ENCODE peak calls at places on chromosome 7, in eight cellular contexts. F is upper lobe of right lung, C is WERI-Rb-1, I is tibial artery, V is AG04450, P is keratinocyte, O is uterus, N is fibroblast of lung. D is an unnamed sample.
A peak's percentile ranks its signal among the peaks of the same experiment; 100 is the strongest.

GRCh38 chr7:50436133-50436802 is 13.9 kb downstream of the FIGNL1 start:
- DNase-seq in F (no peak), C (no peak), I (no peak), V (peak; percentile 27), P (no peak), O (no peak), N (peak; percentile 70), D (no peak)

GRCh38 chr7:37409456-37409855 is 39.2 kb downstream of the ELMO1 start:
- DNase-seq in F (no peak), C (no peak), I (no peak), V (no peak), P (no peak), O (no peak), N (no peak), D (no peak)

GRCh38 chr7:43756368-43757072 is 2.0 kb upstream of the BLVRA start:
- DNase-seq in F (no peak), C (no peak), I (no peak), V (peak; percentile 59), P (no peak), O (no peak), N (peak; percentile 84), D (no peak)

GRCh38 chr7:32631021-32631420 is 135.7 kb downstream of the AVL9 start:
- DNase-seq in F (no peak), C (no peak), I (no peak), V (no peak), P (no peak), O (no peak), N (no peak), D (no peak)

GRCh38 chr7:21076579-21076978 is 289.9 kb upstream of the SP8 start:
- DNase-seq in F (no peak), C (no peak), I (no peak), V (no peak), P (no peak), O (no peak), N (no peak), D (no peak)

GRCh38 chr7:30922596-30922995 is 10.9 kb downstream of the AQP1 start:
- DNase-seq in F (peak; percentile 45), C (peak; percentile 45), I (peak; percentile 63), V (no peak), P (no peak), O (no peak), N (no peak), D (peak; percentile 21)

GRCh38 chr7:20958474-20958873 is 171.8 kb upstream of the SP8 start:
- DNase-seq in F (no peak), C (no peak), I (no peak), V (no peak), P (no peak), O (no peak), N (no peak), D (no peak)

GRCh38 chr7:100865971-100866720 is 1.0 kb upstream of the TRIP6 start:
- DNase-seq in F (peak; percentile 93), C (no peak), I (peak; percentile 92), V (no peak), P (no peak), O (peak; percentile 79), N (peak; percentile 36), D (no peak)

GRCh38 chr7:76126632-76127031 is 75.1 kb upstream of the SRRM3 start:
- DNase-seq in F (no peak), C (no peak), I (no peak), V (no peak), P (no peak), O (no peak), N (no peak), D (no peak)

GRCh38 chr7:5450549-5451327 is 27.1 kb upstream of the TNRC18 start:
- DNase-seq in F (peak; percentile 76), C (peak; percentile 66), I (no peak), V (no peak), P (no peak), O (peak; percentile 65), N (peak; percentile 37), D (peak; percentile 38)

GRCh38 chr7:106658504-106659368 is 2.2 kb downstream of the CCDC71L start:
- DNase-seq in F (no peak), C (no peak), I (no peak), V (no peak), P (no peak), O (no peak), N (no peak), D (no peak)

GRCh38 chr7:136677456-136678365 is 190.7 kb upstream of the CHRM2 start:
- DNase-seq in F (no peak), C (no peak), I (no peak), V (no peak), P (peak; percentile 7), O (no peak), N (peak; percentile 63), D (no peak)

GRCh38 chr7:105345003-105345402 is 43.7 kb downstream of the SRPK2 start:
- DNase-seq in F (no peak), C (no peak), I (no peak), V (no peak), P (no peak), O (no peak), N (no peak), D (no peak)

GRCh38 chr7:113085781-113086390 is 741 bp downstream of the GPR85 start:
- DNase-seq in F (no peak), C (no peak), I (no peak), V (no peak), P (no peak), O (no peak), N (peak; percentile 48), D (no peak)

GRCh38 chr7:134766779-134767566 is 12.5 kb upstream of the CALD1 start:
- DNase-seq in F (no peak), C (no peak), I (no peak), V (no peak), P (no peak), O (peak; percentile 32), N (peak; percentile 75), D (no peak)

GRCh38 chr7:130930260-130930659 is 196.3 kb upstream of the KLF14 start:
- DNase-seq in F (no peak), C (no peak), I (no peak), V (no peak), P (no peak), O (no peak), N (peak; percentile 35), D (peak; percentile 49)

GRCh38 chr7:146150153-146150552 is 33.6 kb downstream of the CNTNAP2 start:
- DNase-seq in F (no peak), C (no peak), I (no peak), V (no peak), P (no peak), O (no peak), N (no peak), D (no peak)

GRCh38 chr7:74027683-74028320 is at the start of gene ELN:
- DNase-seq in F (peak; percentile 83), C (no peak), I (peak; percentile 99), V (no peak), P (no peak), O (peak; percentile 95), N (peak; percentile 60), D (no peak)

GRCh38 chr7:19958309-19958896 is 185.0 kb upstream of the TMEM196 start:
- DNase-seq in F (no peak), C (no peak), I (no peak), V (no peak), P (peak; percentile 81), O (no peak), N (peak; percentile 93), D (no peak)

GRCh38 chr7:74312418-74313021 is 23.3 kb downstream of the CLIP2 start:
- DNase-seq in F (no peak), C (no peak), I (no peak), V (no peak), P (peak; percentile 93), O (no peak), N (no peak), D (no peak)

GRCh38 chr7:66043681-66044497 is 31.7 kb upstream of the ASL start:
- DNase-seq in F (peak; percentile 88), C (no peak), I (no peak), V (no peak), P (no peak), O (peak; percentile 29), N (peak; percentile 41), D (peak; percentile 3)

GRCh38 chr7:149716007-149716931 is 57.1 kb downstream of the ZNF467 start:
- DNase-seq in F (peak; percentile 57), C (no peak), I (no peak), V (no peak), P (peak; percentile 62), O (no peak), N (peak; percentile 22), D (no peak)

GRCh38 chr7:2698581-2699288 is 10.7 kb downstream of the AMZ1 start:
- DNase-seq in F (no peak), C (no peak), I (no peak), V (no peak), P (no peak), O (no peak), N (peak; percentile 35), D (peak; percentile 63)

GRCh38 chr7:138838166-138838565 is 40.2 kb upstream of the ATP6V0A4 start:
- DNase-seq in F (no peak), C (no peak), I (no peak), V (no peak), P (no peak), O (no peak), N (no peak), D (no peak)

GRCh38 chr7:135801045-135801693 is 52.6 kb upstream of the FAM180A start:
- DNase-seq in F (no peak), C (peak; percentile 30), I (no peak), V (peak; percentile 34), P (no peak), O (no peak), N (peak; percentile 57), D (no peak)

GRCh38 chr7:135273581-135273980 is 39.9 kb downstream of the STRA8 start:
- DNase-seq in F (no peak), C (no peak), I (no peak), V (no peak), P (no peak), O (no peak), N (no peak), D (no peak)

GRCh38 chr7:42893341-42894242 is 18.3 kb downstream of the C7orf25 start:
- DNase-seq in F (no peak), C (peak; percentile 26), I (no peak), V (no peak), P (no peak), O (no peak), N (no peak), D (no peak)

GRCh38 chr7:299628-300027 is 9.7 kb downstream of the FOXL3 start:
- DNase-seq in F (peak; percentile 41), C (no peak), I (peak; percentile 35), V (no peak), P (no peak), O (no peak), N (no peak), D (no peak)
- H3K27me3 ChIP-seq in F (peaks cover 4% of the 10 kb centered on the region), C (peaks cover 1% of the 10 kb centered on the region), I (no peaks in the 10 kb centered on the region), V (peaks cover 5% of the 10 kb centered on the region), P (no peaks in the 10 kb centered on the region), O (no peaks in the 10 kb centered on the region), N (no peaks in the 10 kb centered on the region), D (peaks cover 8% of the 10 kb centered on the region)

GRCh38 chr7:150739045-150739432 is 1.8 kb downstream of the GIMAP5 start:
- DNase-seq in F (no peak), C (no peak), I (no peak), V (no peak), P (no peak), O (no peak), N (no peak), D (no peak)
- TF ChIP-seq CTCF in F (peak; percentile 26), C (no peak), I (no peak), V (no peak), P (no peak), O (peak; percentile 11), N (no peak), D (no peak)

GRCh38 chr7:4195650-4196049 is 486.4 kb upstream of the FOXK1 start:
- DNase-seq in F (no peak), C (no peak), I (no peak), V (no peak), P (no peak), O (no peak), N (no peak), D (no peak)
- H3K27me3 ChIP-seq in F (no peaks in the 10 kb centered on the region), C (no peaks in the 10 kb centered on the region), I (no peaks in the 10 kb centered on the region), V (no peaks in the 10 kb centered on the region), P (no peaks in the 10 kb centered on the region), O (no peaks in the 10 kb centered on the region), N (no peaks in the 10 kb centered on the region), D (no peaks in the 10 kb centered on the region)

GRCh38 chr7:122014697-122015096 is 129.4 kb downstream of the AASS start:
- DNase-seq in F (no peak), C (no peak), I (no peak), V (no peak), P (no peak), O (no peak), N (no peak), D (no peak)
- TF ChIP-seq CTCF in F (no peak), C (no peak), I (no peak), V (peak; percentile 19), P (no peak), O (no peak), N (no peak), D (no peak)